ENCODE peak calls at places on chromosomes 5 and 9, in nine cellular contexts. One of them, this sample, is unnamed.

GRCh38 chr5:145130996-145131395 is 704.1 kb downstream of the PRELID2 start:
- DNase-seq in neural progenitor cell: no peak
- DNase-seq in BJ: no peak
- DNase-seq in GM12864: no peak
- DNase-seq in fibroblast of mammary gland: no peak
- DNase-seq in HFF-Myc: no peak
- DNase-seq in CD8-positive, alpha-beta T cell: no peak
- DNase-seq in uterus: no peak
- DNase-seq in left ventricle myocardium inferior: no peak
- DNase-seq in this sample: no peak

GRCh38 chr9:111483419-111483861 is 743 bp downstream of the ECPAS start:
- DNase-seq in uterus: peak
- DNase-seq in neural progenitor cell: no peak
- DNase-seq in fibroblast of mammary gland: peak
- DNase-seq in HFF-Myc: no peak
- DNase-seq in left ventricle myocardium inferior: no peak
- DNase-seq in CD8-positive, alpha-beta T cell: peak
- DNase-seq in BJ: no peak
- DNase-seq in GM12864: no peak
- DNase-seq in this sample: no peak

GRCh38 chr5:80125962-80126480 is 90.9 kb downstream of the THBS4 start:
- DNase-seq in BJ: peak
- DNase-seq in GM12864: peak
- DNase-seq in left ventricle myocardium inferior: no peak
- DNase-seq in neural progenitor cell: no peak
- DNase-seq in HFF-Myc: peak
- DNase-seq in uterus: no peak
- DNase-seq in CD8-positive, alpha-beta T cell: no peak
- DNase-seq in fibroblast of mammary gland: peak
- DNase-seq in this sample: peak

GRCh38 chr5:91641730-91642350 is 258.7 kb upstream of the ARRDC3 start:
- DNase-seq in left ventricle myocardium inferior: no peak
- DNase-seq in HFF-Myc: peak
- DNase-seq in CD8-positive, alpha-beta T cell: no peak
- DNase-seq in fibroblast of mammary gland: peak
- DNase-seq in uterus: no peak
- DNase-seq in neural progenitor cell: peak
- DNase-seq in GM12864: peak
- DNase-seq in BJ: peak
- DNase-seq in this sample: no peak

GRCh38 chr5:57494104-57495098 is 11.8 kb upstream of the ACTBL2 start:
- DNase-seq in left ventricle myocardium inferior: peak
- DNase-seq in uterus: no peak
- DNase-seq in neural progenitor cell: no peak
- DNase-seq in GM12864: peak
- DNase-seq in CD8-positive, alpha-beta T cell: peak
- DNase-seq in HFF-Myc: peak
- DNase-seq in BJ: peak
- DNase-seq in fibroblast of mammary gland: peak
- DNase-seq in this sample: peak

GRCh38 chr5:136075339-136075885 is 46.6 kb downstream of the TGFBI start:
- DNase-seq in HFF-Myc: no peak
- DNase-seq in BJ: no peak
- DNase-seq in left ventricle myocardium inferior: no peak
- DNase-seq in fibroblast of mammary gland: no peak
- DNase-seq in GM12864: no peak
- DNase-seq in neural progenitor cell: no peak
- DNase-seq in CD8-positive, alpha-beta T cell: no peak
- DNase-seq in uterus: no peak
- DNase-seq in this sample: no peak

GRCh38 chr5:159106569-159107282 is 7.0 kb upstream of the EBF1 start:
- DNase-seq in fibroblast of mammary gland: peak
- DNase-seq in GM12864: no peak
- DNase-seq in left ventricle myocardium inferior: peak
- DNase-seq in uterus: peak
- DNase-seq in BJ: no peak
- DNase-seq in CD8-positive, alpha-beta T cell: peak
- DNase-seq in HFF-Myc: no peak
- DNase-seq in neural progenitor cell: peak
- DNase-seq in this sample: no peak

GRCh38 chr5:167833456-167833855 is 458.0 kb upstream of the WWC1 start:
- DNase-seq in left ventricle myocardium inferior: no peak
- DNase-seq in CD8-positive, alpha-beta T cell: no peak
- DNase-seq in fibroblast of mammary gland: no peak
- DNase-seq in HFF-Myc: no peak
- DNase-seq in BJ: no peak
- DNase-seq in neural progenitor cell: no peak
- DNase-seq in GM12864: no peak
- DNase-seq in uterus: no peak
- DNase-seq in this sample: no peak

GRCh38 chr5:73278693-73279092 is 105.7 kb downstream of the TMEM174 start:
- DNase-seq in fibroblast of mammary gland: no peak
- DNase-seq in left ventricle myocardium inferior: no peak
- DNase-seq in CD8-positive, alpha-beta T cell: no peak
- DNase-seq in uterus: no peak
- DNase-seq in neural progenitor cell: no peak
- DNase-seq in HFF-Myc: no peak
- DNase-seq in BJ: no peak
- DNase-seq in GM12864: no peak
- DNase-seq in this sample: no peak

GRCh38 chr9:79222483-79222882 is 349.3 kb upstream of the TLE4 start:
- DNase-seq in uterus: no peak
- DNase-seq in CD8-positive, alpha-beta T cell: no peak
- DNase-seq in neural progenitor cell: no peak
- DNase-seq in HFF-Myc: no peak
- DNase-seq in left ventricle myocardium inferior: no peak
- DNase-seq in GM12864: no peak
- DNase-seq in fibroblast of mammary gland: no peak
- DNase-seq in BJ: no peak
- DNase-seq in this sample: no peak

GRCh38 chr5:66469684-66470083 is 126.5 kb upstream of the MAST4 start:
- DNase-seq in BJ: no peak
- DNase-seq in left ventricle myocardium inferior: no peak
- DNase-seq in uterus: no peak
- DNase-seq in CD8-positive, alpha-beta T cell: no peak
- DNase-seq in GM12864: no peak
- DNase-seq in neural progenitor cell: no peak
- DNase-seq in fibroblast of mammary gland: peak
- DNase-seq in HFF-Myc: no peak
- DNase-seq in this sample: no peak

GRCh38 chr5:149215478-149216042 is 56.1 kb upstream of the AFAP1L1 start:
- DNase-seq in fibroblast of mammary gland: peak
- DNase-seq in left ventricle myocardium inferior: peak
- DNase-seq in BJ: peak
- DNase-seq in GM12864: no peak
- DNase-seq in HFF-Myc: no peak
- DNase-seq in uterus: peak
- DNase-seq in CD8-positive, alpha-beta T cell: no peak
- DNase-seq in neural progenitor cell: no peak
- DNase-seq in this sample: no peak

GRCh38 chr9:124254261-124254682 is 3.5 kb upstream of the NEK6 start:
- DNase-seq in HFF-Myc: no peak
- DNase-seq in GM12864: peak
- DNase-seq in fibroblast of mammary gland: no peak
- DNase-seq in left ventricle myocardium inferior: no peak
- DNase-seq in CD8-positive, alpha-beta T cell: no peak
- DNase-seq in neural progenitor cell: no peak
- DNase-seq in BJ: no peak
- DNase-seq in uterus: no peak
- DNase-seq in this sample: no peak

GRCh38 chr9:109244179-109245132 is 76.4 kb downstream of the EPB41L4B start:
- DNase-seq in BJ: no peak
- DNase-seq in GM12864: peak
- DNase-seq in HFF-Myc: peak
- DNase-seq in left ventricle myocardium inferior: peak
- DNase-seq in uterus: peak
- DNase-seq in neural progenitor cell: peak
- DNase-seq in CD8-positive, alpha-beta T cell: peak
- DNase-seq in fibroblast of mammary gland: peak
- DNase-seq in this sample: no peak

GRCh38 chr9:109248133-109248581 is 72.7 kb downstream of the EPB41L4B start:
- DNase-seq in HFF-Myc: no peak
- DNase-seq in neural progenitor cell: no peak
- DNase-seq in left ventricle myocardium inferior: no peak
- DNase-seq in BJ: no peak
- DNase-seq in CD8-positive, alpha-beta T cell: no peak
- DNase-seq in uterus: no peak
- DNase-seq in GM12864: no peak
- DNase-seq in fibroblast of mammary gland: peak
- DNase-seq in this sample: no peak

GRCh38 chr9:109245300-109245897 is 75.5 kb downstream of the EPB41L4B start:
- DNase-seq in left ventricle myocardium inferior: no peak
- DNase-seq in neural progenitor cell: no peak
- DNase-seq in fibroblast of mammary gland: no peak
- DNase-seq in HFF-Myc: no peak
- DNase-seq in GM12864: no peak
- DNase-seq in CD8-positive, alpha-beta T cell: no peak
- DNase-seq in uterus: no peak
- DNase-seq in BJ: no peak
- DNase-seq in this sample: no peak

GRCh38 chr9:109247228-109247627 is 73.6 kb downstream of the EPB41L4B start:
- DNase-seq in uterus: no peak
- DNase-seq in HFF-Myc: no peak
- DNase-seq in fibroblast of mammary gland: no peak
- DNase-seq in GM12864: no peak
- DNase-seq in CD8-positive, alpha-beta T cell: no peak
- DNase-seq in BJ: no peak
- DNase-seq in left ventricle myocardium inferior: no peak
- DNase-seq in neural progenitor cell: no peak
- DNase-seq in this sample: no peak

GRCh38 chr9:109246533-109246932 is 74.3 kb downstream of the EPB41L4B start:
- DNase-seq in GM12864: no peak
- DNase-seq in fibroblast of mammary gland: no peak
- DNase-seq in left ventricle myocardium inferior: no peak
- DNase-seq in HFF-Myc: no peak
- DNase-seq in uterus: no peak
- DNase-seq in neural progenitor cell: no peak
- DNase-seq in CD8-positive, alpha-beta T cell: no peak
- DNase-seq in BJ: no peak
- DNase-seq in this sample: no peak
- H3K4me3 ChIP-seq in GM12864: no peak
- H3K4me3 ChIP-seq in fibroblast of mammary gland: no peak
- H3K4me3 ChIP-seq in left ventricle myocardium inferior: no peak
- H3K4me3 ChIP-seq in HFF-Myc: no peak
- H3K4me3 ChIP-seq in uterus: no peak
- H3K4me3 ChIP-seq in neural progenitor cell: no peak
- H3K4me3 ChIP-seq in CD8-positive, alpha-beta T cell: no peak
- H3K4me3 ChIP-seq in BJ: no peak
- H3K4me3 ChIP-seq in this sample: no peak

DNA sequence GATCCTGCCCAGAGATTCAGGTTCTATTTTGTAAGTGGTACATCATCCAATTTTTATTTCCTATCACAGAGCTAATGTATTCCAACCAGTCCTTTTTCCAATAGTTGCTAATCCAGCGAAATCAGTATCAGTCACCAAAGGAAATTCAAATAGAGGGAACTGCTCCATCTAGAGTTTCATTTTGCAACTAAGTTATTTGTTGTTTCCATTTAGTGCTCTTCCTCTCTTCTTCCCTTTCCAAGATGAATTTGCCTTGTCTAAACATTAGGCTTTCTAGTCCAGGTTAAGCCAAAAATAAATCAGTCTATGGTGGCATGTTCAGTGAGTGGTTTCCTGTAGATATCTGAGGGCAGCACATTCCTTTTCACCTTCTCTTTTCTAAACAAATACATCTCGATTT is 79.8 kb upstream of the SPATA31D4 start:
- DNase-seq in left ventricle myocardium inferior: no peak
- DNase-seq in GM12864: no peak
- DNase-seq in uterus: no peak
- DNase-seq in fibroblast of mammary gland: peak
- DNase-seq in neural progenitor cell: no peak
- DNase-seq in HFF-Myc: no peak
- DNase-seq in CD8-positive, alpha-beta T cell: no peak
- DNase-seq in BJ: no peak
- DNase-seq in this sample: no peak
- TF ChIP-seq CTCF in left ventricle myocardium inferior: peak
- TF ChIP-seq CTCF in GM12864: peak
- TF ChIP-seq CTCF in uterus: peak
- TF ChIP-seq CTCF in fibroblast of mammary gland: peak
- TF ChIP-seq CTCF in neural progenitor cell: peak
- TF ChIP-seq CTCF in HFF-Myc: no peak
- TF ChIP-seq CTCF in CD8-positive, alpha-beta T cell: no peak
- TF ChIP-seq CTCF in BJ: peak
- TF ChIP-seq CTCF in this sample: peak

DNA sequence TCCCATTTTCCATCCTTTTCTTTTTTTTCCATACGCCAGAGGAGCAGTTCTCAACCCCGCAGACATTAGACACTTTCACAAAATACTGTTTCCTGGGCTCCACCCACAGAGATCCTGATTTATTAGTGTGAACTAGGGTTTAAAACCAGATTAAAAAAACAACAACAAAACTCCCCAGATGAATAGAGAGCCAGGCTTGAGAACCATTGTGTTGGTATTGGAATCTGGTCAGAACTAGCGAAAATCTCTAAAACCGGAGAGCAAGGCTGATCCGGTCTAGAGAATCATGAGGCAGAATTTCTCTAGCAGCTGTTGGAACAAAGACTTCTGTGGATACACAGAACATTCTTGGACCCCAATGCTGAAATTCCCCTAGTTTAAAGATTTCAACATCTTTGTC is 173.0 kb downstream of the PCSK1 start:
- DNase-seq in neural progenitor cell: no peak
- DNase-seq in left ventricle myocardium inferior: no peak
- DNase-seq in GM12864: no peak
- DNase-seq in BJ: no peak
- DNase-seq in uterus: no peak
- DNase-seq in HFF-Myc: no peak
- DNase-seq in CD8-positive, alpha-beta T cell: no peak
- DNase-seq in fibroblast of mammary gland: no peak
- DNase-seq in this sample: no peak
- H3K4me3 ChIP-seq in neural progenitor cell: no peak
- H3K4me3 ChIP-seq in left ventricle myocardium inferior: no peak
- H3K4me3 ChIP-seq in GM12864: no peak
- H3K4me3 ChIP-seq in BJ: no peak
- H3K4me3 ChIP-seq in uterus: no peak
- H3K4me3 ChIP-seq in HFF-Myc: no peak
- H3K4me3 ChIP-seq in CD8-positive, alpha-beta T cell: no peak
- H3K4me3 ChIP-seq in fibroblast of mammary gland: no peak
- H3K4me3 ChIP-seq in this sample: no peak

GRCh38 chr9:14783358-14783757 is 60.8 kb upstream of the CER1 start:
- DNase-seq in left ventricle myocardium inferior: no peak
- DNase-seq in BJ: no peak
- DNase-seq in GM12864: no peak
- DNase-seq in HFF-Myc: no peak
- DNase-seq in uterus: no peak
- DNase-seq in fibroblast of mammary gland: no peak
- DNase-seq in CD8-positive, alpha-beta T cell: no peak
- DNase-seq in neural progenitor cell: no peak
- DNase-seq in this sample: no peak

GRCh38 chr9:14793389-14793788 is 70.9 kb upstream of the CER1 start:
- DNase-seq in BJ: no peak
- DNase-seq in GM12864: no peak
- DNase-seq in uterus: no peak
- DNase-seq in HFF-Myc: no peak
- DNase-seq in fibroblast of mammary gland: no peak
- DNase-seq in CD8-positive, alpha-beta T cell: no peak
- DNase-seq in neural progenitor cell: no peak
- DNase-seq in left ventricle myocardium inferior: no peak
- DNase-seq in this sample: no peak

GRCh38 chr9:14790628-14791027 is 68.1 kb upstream of the CER1 start:
- DNase-seq in fibroblast of mammary gland: no peak
- DNase-seq in left ventricle myocardium inferior: no peak
- DNase-seq in neural progenitor cell: no peak
- DNase-seq in CD8-positive, alpha-beta T cell: no peak
- DNase-seq in uterus: no peak
- DNase-seq in BJ: no peak
- DNase-seq in GM12864: no peak
- DNase-seq in HFF-Myc: no peak
- DNase-seq in this sample: no peak

GRCh38 chr9:14788846-14789245 is 66.3 kb upstream of the CER1 start:
- DNase-seq in GM12864: no peak
- DNase-seq in neural progenitor cell: no peak
- DNase-seq in CD8-positive, alpha-beta T cell: no peak
- DNase-seq in left ventricle myocardium inferior: no peak
- DNase-seq in HFF-Myc: no peak
- DNase-seq in uterus: no peak
- DNase-seq in BJ: no peak
- DNase-seq in fibroblast of mammary gland: no peak
- DNase-seq in this sample: no peak
- TF ChIP-seq CTCF in GM12864: no peak
- TF ChIP-seq CTCF in neural progenitor cell: no peak
- TF ChIP-seq CTCF in CD8-positive, alpha-beta T cell: no peak
- TF ChIP-seq CTCF in left ventricle myocardium inferior: no peak
- TF ChIP-seq CTCF in HFF-Myc: no peak
- TF ChIP-seq CTCF in uterus: no peak
- TF ChIP-seq CTCF in BJ: no peak
- TF ChIP-seq CTCF in fibroblast of mammary gland: no peak
- TF ChIP-seq CTCF in this sample: no peak

This sample was measured in kidney epithelial cell.